ENCODE peak calls at places on chromosomes 13 and 19, in four cellular contexts. Y is transverse colon, S is A549, Q is H1. V is an unnamed sample.
A peak's percentile ranks its signal among the peaks of the same experiment; 100 is the strongest.

GRCh38 chr19:38006361-38007045 is 99.5 kb downstream of the SIPA1L3 start:
- DNase-seq in Q (no peak), Y (no peak), S (no peak), V (no peak)

GRCh38 chr13:39417643-39418042 is 185.3 kb downstream of the LHFPL6 start:
- DNase-seq in Q (peak; percentile 54), Y (no peak), S (no peak), V (no peak)

GRCh38 chr19:18223860-18224524 is 2.2 kb downstream of the PDE4C start:
- DNase-seq in S (peak; percentile 79), Q (peak; percentile 100), Y (peak; percentile 49), V (no peak)

GRCh38 chr13:47480121-47480520 is 521.0 kb downstream of the SUCLA2 start:
- DNase-seq in Y (no peak), Q (no peak), S (no peak), V (no peak)

GRCh38 chr19:28430214-28430613 is 782.7 kb downstream of the UQCRFS1 start:
- DNase-seq in S (no peak), Y (no peak), Q (peak; percentile 11), V (no peak)

GRCh38 chr19:35644987-35645679 is 3.0 kb upstream of the COX6B1 start:
- DNase-seq in Q (peak; percentile 98), S (peak; percentile 79), Y (peak; percentile 92), V (peak; percentile 87)

GRCh38 chr13:30906411-30906990 is 430 bp downstream of the MEDAG start:
- DNase-seq in S (no peak), Y (no peak), Q (peak; percentile 55), V (no peak)

GRCh38 chr19:30148803-30149202 is 206.8 kb downstream of the URI1 start:
- DNase-seq in Y (no peak), S (no peak), Q (no peak), V (no peak)

GRCh38 chr19:39532233-39533002 is at the start of gene EID2B:
- DNase-seq in Y (peak; percentile 95), S (peak; percentile 99), Q (peak; percentile 96), V (peak; percentile 97)

GRCh38 chr13:79749985-79750551 is 269.1 kb downstream of the NDFIP2 start:
- DNase-seq in S (peak; percentile 36), Y (peak; percentile 34), Q (no peak), V (no peak)

GRCh38 chr13:109196896-109197295 is 567.5 kb downstream of the MYO16 start:
- DNase-seq in Q (peak; percentile 55), S (no peak), Y (no peak), V (no peak)

GRCh38 chr13:24220086-24220703 is 59.7 kb downstream of the SPATA13 start:
- DNase-seq in Y (peak; percentile 59), Q (no peak), S (peak; percentile 76), V (peak; percentile 61)

GRCh38 chr13:39637890-39638289 is 17.6 kb upstream of the COG6 start:
- DNase-seq in Y (no peak), S (no peak), Q (no peak), V (no peak)

GRCh38 chr13:23432589-23432988 is 913 bp downstream of the SACS start:
- DNase-seq in Q (no peak), S (no peak), Y (no peak), V (no peak)

GRCh38 chr13:107252428-107252827 is 684.5 kb upstream of the ARGLU1 start:
- DNase-seq in Y (no peak), S (no peak), Q (no peak), V (no peak)

GRCh38 chr19:40667602-40668001 is 22.8 kb downstream of the NUMBL start:
- DNase-seq in S (no peak), Y (no peak), Q (no peak), V (no peak)

GRCh38 chr13:113544896-113545295 is 39.7 kb upstream of the TFDP1 start:
- DNase-seq in Y (peak; percentile 2), Q (no peak), S (no peak), V (no peak)

GRCh38 chr19:40614595-40615411 is 13.6 kb downstream of the LTBP4 start:
- DNase-seq in Q (peak; percentile 93), S (peak; percentile 68), Y (peak; percentile 93), V (peak; percentile 82)

GRCh38 chr13:34391071-34391470 is 551.0 kb upstream of the NBEA start:
- DNase-seq in Q (no peak), S (peak; percentile 10), Y (no peak), V (no peak)

GRCh38 chr13:63463782-63464610 is 2048.3 kb upstream of the PCDH20 start:
- DNase-seq in Y (no peak), Q (no peak), S (no peak), V (no peak)

GRCh38 chr19:30664358-30665058 is 292.3 kb downstream of the ZNF536 start:
- DNase-seq in Q (no peak), Y (no peak), S (peak; percentile 31), V (peak; percentile 58)

GRCh38 chr19:7535993-7536685 is 622 bp downstream of the PNPLA6 start:
- DNase-seq in Q (no peak), Y (no peak), S (no peak), V (no peak)

GRCh38 chr19:49073514-49074378 is 1.2 kb upstream of the KCNA7 start:
- DNase-seq in S (peak; percentile 73), Q (peak; percentile 60), Y (no peak), V (no peak)

GRCh38 chr13:33249066-33249465 is 36.5 kb downstream of the STARD13 start:
- DNase-seq in Y (no peak), S (no peak), Q (no peak), V (no peak)

GRCh38 chr13:107450931-107451330 is 764.4 kb downstream of the LIG4 start:
- DNase-seq in S (no peak), Q (no peak), Y (no peak), V (no peak)

GRCh38 chr13:109154546-109154945 is 525.1 kb downstream of the MYO16 start:
- DNase-seq in S (peak; percentile 31), Y (no peak), Q (no peak), V (no peak)

GRCh38 chr13:89940383-89940782 is 1407.1 kb upstream of the MIR17HG start:
- DNase-seq in Y (no peak), S (no peak), Q (no peak), V (no peak)

GRCh38 chr19:1410136-1410786 is 2.9 kb downstream of the DAZAP1 start:
- DNase-seq in Q (no peak), Y (no peak), S (no peak), V (no peak)

GRCh38 chr13:38135590-38135989 is 214.1 kb upstream of the UFM1 start:
- DNase-seq in S (no peak), Y (no peak), Q (no peak), V (no peak)

GRCh38 chr13:46607768-46608553 is 55.0 kb downstream of the LRCH1 start:
- DNase-seq in Q (no peak), Y (no peak), S (peak; percentile 86), V (no peak)

GRCh38 chr19:7099597-7099921 is 30.1 kb downstream of the ZNF557 start:
- DNase-seq in Q (no peak), S (no peak), Y (no peak), V (no peak)

GRCh38 chr13:104315606-104316005 is 1249.4 kb upstream of the SLC10A2 start:
- DNase-seq in S (peak; percentile 47), Q (no peak), Y (no peak), V (no peak)

GRCh38 chr19:18591735-18592385 is 3.3 kb downstream of the REX1BD start:
- DNase-seq in S (no peak), Q (no peak), Y (no peak), V (no peak)

GRCh38 chr19:43572172-43572588 is 3.1 kb downstream of the XRCC1 start:
- DNase-seq in S (no peak), Q (no peak), Y (no peak), V (no peak)

GRCh38 chr19:17205237-17206140 is 9.7 kb upstream of the USE1 start:
- DNase-seq in S (peak; percentile 72), Y (peak; percentile 82), Q (peak; percentile 80), V (peak; percentile 84)

GRCh38 chr19:55082023-55082851 is 6.6 kb downstream of the EPS8L1 start:
- DNase-seq in Y (no peak), S (peak; percentile 62), Q (peak; percentile 74), V (no peak)

GRCh38 chr13:62358646-62358932 is 942.9 kb upstream of the PCDH20 start:
- DNase-seq in Y (no peak), S (no peak), Q (no peak), V (no peak)

GRCh38 chr19:50835785-50836542 is 2.6 kb upstream of the KLK15 start:
- DNase-seq in S (peak; percentile 83), Y (peak; percentile 89), Q (peak; percentile 95), V (peak; percentile 78)
- TF ChIP-seq POLR2A in S (peak; percentile 97), Y (peak; percentile 82), Q (peak; percentile 71), V (no peak)

DNA sequence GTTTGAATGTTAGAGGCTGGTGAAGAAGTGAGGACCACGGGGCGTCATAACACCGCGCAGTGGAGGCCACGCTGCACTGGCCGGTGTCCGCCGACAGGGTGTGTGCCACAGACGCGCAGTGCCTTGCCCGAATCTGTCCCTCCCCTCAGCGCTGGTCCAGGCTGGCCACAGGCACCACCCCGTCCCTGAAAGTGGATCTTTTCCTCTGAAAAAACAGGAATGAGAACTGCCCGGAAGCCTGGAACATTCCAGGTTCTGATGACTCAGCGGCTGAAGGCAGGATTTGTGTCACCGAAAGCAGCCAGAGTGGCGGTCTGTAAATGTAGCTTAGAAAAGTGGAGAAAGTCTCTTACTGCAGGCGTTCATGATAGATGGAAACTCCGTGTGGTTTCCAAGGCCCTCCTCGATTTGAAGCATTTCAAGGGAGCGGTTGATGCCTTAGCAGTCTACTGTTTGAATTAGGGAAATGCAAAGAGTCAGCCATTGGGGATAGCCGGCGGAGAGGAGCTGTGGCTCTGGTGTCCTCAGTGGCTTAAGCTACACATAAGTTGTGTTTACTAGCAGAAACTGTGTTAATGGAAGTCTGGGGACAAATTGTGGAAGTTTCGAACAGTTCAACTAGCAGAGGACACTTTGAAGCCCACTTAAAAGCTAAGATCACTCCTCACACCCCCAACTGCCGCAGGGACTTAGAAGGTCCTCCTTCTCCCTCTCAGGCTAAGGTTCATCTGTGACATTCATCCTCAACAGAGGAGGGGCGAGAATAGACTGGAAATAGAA is 70.8 kb downstream of the NUFIP1 start:
- DNase-seq in Y (peak; percentile 91), Q (peak; percentile 88), S (no peak), V (peak; percentile 87)
- H3K27ac ChIP-seq in Y (peak overlapping the region; percentile 90), Q (peak overlapping the region; percentile 79), S (peak overlapping the region; percentile 92), V (peak overlapping the region; percentile 91)

DNA sequence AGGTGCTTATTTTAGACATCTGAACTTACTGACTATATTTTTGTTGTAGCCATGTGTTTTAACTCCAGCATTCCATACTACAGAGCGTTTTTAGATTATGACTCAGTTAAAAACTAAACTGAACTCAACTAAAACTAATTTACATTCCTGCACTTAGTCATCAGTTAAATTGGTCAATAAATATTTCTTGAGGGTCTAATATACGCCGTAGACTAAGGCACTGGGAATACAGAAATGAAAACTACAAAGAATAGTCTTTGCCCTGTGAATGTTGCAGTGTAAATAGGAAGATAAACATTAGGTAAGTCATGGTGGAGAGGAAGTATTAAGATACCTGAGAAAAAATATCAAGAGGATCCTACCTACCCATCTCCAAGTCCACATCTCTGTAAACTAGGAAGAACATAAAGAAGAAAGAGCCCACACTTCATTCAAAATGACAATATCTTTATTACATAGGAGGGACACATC is 52.7 kb downstream of the MBNL2 start:
- DNase-seq in S (peak; percentile 44), Q (no peak), Y (no peak), V (no peak)
- TF ChIP-seq EP300 in S (no peak), Q (no peak), Y (no peak), V (no peak)

GRCh38 chr13:27257648-27258253 is 6.4 kb downstream of the RPL21 start:
- DNase-seq in Q (no peak), S (no peak), Y (no peak), V (no peak)
- TF ChIP-seq POLR2A in Q (peak; percentile 95), S (no peak), Y (no peak), V (no peak)

V was measured in stomach.